ENCODE peak calls at places on chromosomes 4 and X, in eight cellular contexts. Z, F, B, Y, X, K, V and U are unnamed samples.

GRCh38 chr4:152513078-152513477 is 22.8 kb downstream of the FBXW7 start:
- DNase-seq in Z (no peak), F (no peak), B (no peak), Y (no peak), X (no peak), K (no peak), V (no peak), U (no peak)

GRCh38 chr4:40719008-40719623 is 30.6 kb upstream of the NSUN7 start:
- DNase-seq in Z (no peak), F (no peak), B (peak; percentile 50), Y (no peak), X (peak; percentile 74), K (peak; percentile 64), V (peak; percentile 26), U (peak; percentile 68)

GRCh38 chr4:60129740-60130139 is 1070.4 kb upstream of the ADGRL3 start:
- DNase-seq in Z (no peak), F (no peak), B (no peak), Y (no peak), X (no peak), K (no peak), V (no peak), U (peak; percentile 9)

GRCh38 chr4:115986573-115986972 is 873.2 kb upstream of the NDST4 start:
- DNase-seq in Z (no peak), F (no peak), B (no peak), Y (no peak), X (no peak), K (no peak), V (no peak), U (no peak)

GRCh38 chr4:36385951-36386561 is 104.6 kb downstream of the DTHD1 start:
- DNase-seq in Z (peak; percentile 11), F (peak; percentile 18), B (no peak), Y (no peak), X (no peak), K (no peak), V (no peak), U (no peak)

GRCh38 chr4:56048621-56049427 is 100.1 kb downstream of the CEP135 start:
- DNase-seq in Z (peak; percentile 64), F (peak; percentile 15), B (peak; percentile 73), Y (no peak), X (no peak), K (peak; percentile 39), V (peak; percentile 46), U (peak; percentile 75)

GRCh38 chrX:43881410-43882293 is 598 bp downstream of the MAOB start:
- DNase-seq in Z (peak; percentile 10), F (no peak), B (peak; percentile 27), Y (no peak), X (no peak), K (no peak), V (no peak), U (peak; percentile 6)

GRCh38 chr4:112288455-112288854 is 2.8 kb upstream of the TIFA start:
- DNase-seq in Z (no peak), F (no peak), B (no peak), Y (no peak), X (no peak), K (no peak), V (no peak), U (no peak)

GRCh38 chrX:134026732-134027311 is 41.4 kb upstream of the GPC3 start:
- DNase-seq in Z (peak; percentile 34), F (no peak), B (peak; percentile 67), Y (no peak), X (peak; percentile 59), K (peak; percentile 5), V (peak; percentile 11), U (peak; percentile 17)

GRCh38 chr4:26609398-26609797 is 25.5 kb downstream of the TBC1D19 start:
- DNase-seq in Z (no peak), F (no peak), B (no peak), Y (no peak), X (no peak), K (no peak), V (no peak), U (no peak)

GRCh38 chr4:10619220-10619619 is 65.3 kb downstream of the CLNK start:
- DNase-seq in Z (peak; percentile 13), F (no peak), B (peak; percentile 35), Y (no peak), X (peak; percentile 49), K (peak; percentile 38), V (peak; percentile 22), U (no peak)

GRCh38 chrX:147550217-147550616 is 361.5 kb upstream of the FMR1 start:
- DNase-seq in Z (no peak), F (no peak), B (no peak), Y (no peak), X (no peak), K (no peak), V (no peak), U (no peak)

GRCh38 chr4:101451086-101451485 is 103.8 kb upstream of the PPP3CA start:
- DNase-seq in Z (no peak), F (no peak), B (no peak), Y (no peak), X (no peak), K (no peak), V (no peak), U (no peak)

GRCh38 chr4:174394915-174395314 is 111.2 kb downstream of the CEP44 start:
- DNase-seq in Z (no peak), F (no peak), B (no peak), Y (peak; percentile 10), X (peak; percentile 88), K (peak; percentile 63), V (no peak), U (peak; percentile 58)

GRCh38 chrX:115972717-115973116 is 197.8 kb upstream of the AGTR2 start:
- DNase-seq in Z (no peak), F (no peak), B (no peak), Y (no peak), X (no peak), K (no peak), V (no peak), U (peak; percentile 35)

GRCh38 chrX:116277391-116277790 is 106.8 kb downstream of the AGTR2 start:
- DNase-seq in Z (no peak), F (no peak), B (no peak), Y (no peak), X (no peak), K (no peak), V (no peak), U (no peak)

GRCh38 chr4:184632842-184633241 is 16.4 kb downstream of the CASP3 start:
- DNase-seq in Z (no peak), F (no peak), B (no peak), Y (no peak), X (no peak), K (no peak), V (no peak), U (no peak)
- H3K4me3 ChIP-seq in Z (no peak overlapping the region), F (no peak overlapping the region), B (no peak overlapping the region), Y (no peak overlapping the region), X (no peak overlapping the region), K (no peak overlapping the region), V (no peak overlapping the region), U (no peak overlapping the region)

DNA sequence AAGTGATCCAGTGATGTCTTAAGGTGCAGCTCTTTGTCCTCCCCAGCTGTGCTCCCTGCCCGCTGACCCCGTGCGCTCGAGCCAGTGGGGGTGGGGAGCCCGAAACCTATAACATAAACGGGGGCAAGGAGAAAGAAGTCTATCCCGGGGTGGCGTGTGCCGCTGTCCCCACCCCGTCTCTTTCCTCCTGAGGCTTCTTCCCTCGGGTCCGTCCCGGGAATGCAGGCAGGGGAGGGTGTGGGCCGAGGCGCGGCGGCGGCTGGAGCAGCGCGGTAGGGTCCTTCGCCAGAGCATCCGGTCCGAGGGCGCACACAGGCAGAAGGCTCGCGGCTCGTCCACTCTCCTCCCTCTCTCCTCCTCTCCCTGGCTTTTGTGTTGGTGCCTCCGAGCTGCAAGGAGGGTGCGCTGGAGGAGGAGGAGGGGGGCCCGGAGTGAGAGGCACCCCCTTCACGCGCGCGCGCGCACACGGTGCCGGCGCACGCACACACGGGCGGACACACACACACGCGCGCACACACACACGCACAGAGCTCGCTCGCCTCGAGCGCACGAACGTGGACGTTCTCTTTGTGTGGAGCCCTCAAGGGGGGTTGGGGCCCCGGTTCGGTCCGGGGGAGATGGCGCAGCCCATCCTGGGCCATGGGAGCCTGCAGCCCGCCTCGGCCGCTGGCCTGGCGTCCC is at the start of gene RAB33A:
- DNase-seq in Z (peak; percentile 13), F (peak; percentile 43), B (no peak), Y (no peak), X (no peak), K (no peak), V (no peak), U (no peak)
- H3K4me3 ChIP-seq in Z (peak within 1 kb of the TSS; percentile 19), F (peak within 1 kb of the TSS; percentile 52), B (peak within 1 kb of the TSS; percentile 37), Y (peak within 1 kb of the TSS; percentile 56), X (peak within 1 kb of the TSS; percentile 25), K (peak within 1 kb of the TSS; percentile 42), V (peak within 1 kb of the TSS; percentile 48), U (peak within 1 kb of the TSS; percentile 43)

GRCh38 chr4:53527930-53528329 is 63.4 kb downstream of the LNX1 start:
- DNase-seq in Z (no peak), F (no peak), B (no peak), Y (no peak), X (no peak), K (no peak), V (no peak), U (no peak)

GRCh38 chr4:53532521-53532920 is 58.8 kb downstream of the LNX1 start:
- DNase-seq in Z (no peak), F (no peak), B (no peak), Y (no peak), X (no peak), K (peak; percentile 53), V (no peak), U (peak; percentile 26)

GRCh38 chr4:53527342-53527741 is 63.9 kb downstream of the LNX1 start:
- DNase-seq in Z (no peak), F (no peak), B (no peak), Y (no peak), X (no peak), K (no peak), V (no peak), U (no peak)

GRCh38 chr4:53531695-53532224 is 59.5 kb downstream of the LNX1 start:
- DNase-seq in Z (no peak), F (no peak), B (no peak), Y (no peak), X (no peak), K (peak; percentile 59), V (no peak), U (no peak)

DNA sequence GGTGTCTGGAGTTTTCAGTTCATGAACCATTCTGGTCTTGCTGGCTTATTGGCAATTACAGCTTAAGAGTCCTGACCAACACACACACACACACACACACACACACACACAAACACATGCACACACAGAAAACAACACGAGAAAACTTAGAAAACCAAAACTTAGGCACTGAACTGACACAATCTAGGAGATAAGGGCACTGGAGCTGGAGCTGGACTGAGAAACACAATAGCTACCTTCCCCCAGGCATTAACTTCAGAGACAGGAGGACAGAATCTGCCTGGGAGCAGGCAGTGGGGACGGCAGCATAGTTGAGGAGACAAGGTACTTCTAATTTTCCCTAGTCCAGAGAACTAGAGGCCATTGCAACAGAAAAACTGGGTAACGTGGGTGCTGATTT is 62.3 kb downstream of the LNX1 start:
- DNase-seq in Z (no peak), F (no peak), B (no peak), Y (no peak), X (no peak), K (no peak), V (no peak), U (no peak)
- H3K4me3 ChIP-seq in Z (no peak overlapping the region), F (no peak overlapping the region), B (no peak overlapping the region), Y (no peak overlapping the region), X (no peak overlapping the region), K (no peak overlapping the region), V (no peak overlapping the region), U (no peak overlapping the region)

DNA sequence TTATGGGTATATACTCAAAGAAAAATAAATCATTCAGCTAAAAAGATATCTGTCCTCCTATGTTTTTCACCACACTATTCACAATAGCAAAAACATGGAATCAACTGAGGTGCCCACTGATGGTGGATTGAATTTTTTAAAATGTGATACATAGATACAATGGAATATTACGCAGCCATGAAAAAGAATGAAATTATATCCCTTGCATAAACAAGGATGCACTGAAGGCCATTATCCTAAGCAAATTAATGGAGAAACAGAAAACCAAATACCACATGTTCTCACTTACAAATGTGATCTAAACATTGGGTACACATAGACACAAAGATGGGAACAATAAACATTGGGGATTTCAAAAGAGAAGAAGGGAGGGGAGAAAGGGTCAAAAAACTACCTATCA is 964.2 kb upstream of the IGFBP7 start:
- DNase-seq in Z (no peak), F (no peak), B (no peak), Y (no peak), X (no peak), K (no peak), V (no peak), U (no peak)
- H3K4me3 ChIP-seq in Z (no peak overlapping the region), F (no peak overlapping the region), B (no peak overlapping the region), Y (no peak overlapping the region), X (no peak overlapping the region), K (no peak overlapping the region), V (no peak overlapping the region), U (no peak overlapping the region)